ENCODE peak calls at places on chromosome 1, in six cellular contexts. J is mammary epithelial cell, G is WTC11, C is AG04449, B is astrocyte of the spinal cord, P is lung. T is an unnamed sample.

GRCh38 chr1:44076093-44076492 is 42.5 kb upstream of the KLF17 start:
- DNase-seq in J (no peak), G (no peak), C (no peak), B (peak), P (no peak), T (no peak)

GRCh38 chr1:52520149-52520548 is 32.7 kb downstream of the TUT4 start:
- DNase-seq in J (peak), G (no peak), C (peak), B (peak), P (no peak), T (peak)

GRCh38 chr1:36355811-36356210 is 29.9 kb downstream of the STK40 start:
- DNase-seq in J (no peak), G (no peak), C (no peak), B (no peak), P (no peak), T (no peak)

GRCh38 chr1:110387048-110387748 is 3.6 kb downstream of the SLC16A4 start:
- DNase-seq in J (no peak), G (no peak), C (no peak), B (no peak), P (no peak), T (no peak)

GRCh38 chr1:18673976-18674375 is 43.3 kb downstream of the PAX7 start:
- DNase-seq in J (no peak), G (no peak), C (no peak), B (no peak), P (no peak), T (no peak)

GRCh38 chr1:60857851-60858250 is 224.5 kb upstream of the NFIA start:
- DNase-seq in J (no peak), G (no peak), C (no peak), B (no peak), P (no peak), T (no peak)

GRCh38 chr1:116737020-116737854 is 17.0 kb upstream of the CD2 start:
- DNase-seq in J (peak), G (peak), C (no peak), B (peak), P (no peak), T (peak)

GRCh38 chr1:25922633-25923567 is 16.7 kb upstream of the STMN1 start:
- DNase-seq in J (no peak), G (peak), C (no peak), B (peak), P (peak), T (no peak)

GRCh38 chr1:55474168-55474786 is 259.1 kb upstream of the USP24 start:
- DNase-seq in J (peak), G (no peak), C (no peak), B (peak), P (no peak), T (no peak)

GRCh38 chr1:94522304-94522703 is 19.3 kb downstream of the F3 start:
- DNase-seq in J (peak), G (no peak), C (no peak), B (peak), P (no peak), T (no peak)
- TF ChIP-seq CTCF in J (peak), G (no peak), C (peak), B (peak), P (no peak), T (peak)

DNA sequence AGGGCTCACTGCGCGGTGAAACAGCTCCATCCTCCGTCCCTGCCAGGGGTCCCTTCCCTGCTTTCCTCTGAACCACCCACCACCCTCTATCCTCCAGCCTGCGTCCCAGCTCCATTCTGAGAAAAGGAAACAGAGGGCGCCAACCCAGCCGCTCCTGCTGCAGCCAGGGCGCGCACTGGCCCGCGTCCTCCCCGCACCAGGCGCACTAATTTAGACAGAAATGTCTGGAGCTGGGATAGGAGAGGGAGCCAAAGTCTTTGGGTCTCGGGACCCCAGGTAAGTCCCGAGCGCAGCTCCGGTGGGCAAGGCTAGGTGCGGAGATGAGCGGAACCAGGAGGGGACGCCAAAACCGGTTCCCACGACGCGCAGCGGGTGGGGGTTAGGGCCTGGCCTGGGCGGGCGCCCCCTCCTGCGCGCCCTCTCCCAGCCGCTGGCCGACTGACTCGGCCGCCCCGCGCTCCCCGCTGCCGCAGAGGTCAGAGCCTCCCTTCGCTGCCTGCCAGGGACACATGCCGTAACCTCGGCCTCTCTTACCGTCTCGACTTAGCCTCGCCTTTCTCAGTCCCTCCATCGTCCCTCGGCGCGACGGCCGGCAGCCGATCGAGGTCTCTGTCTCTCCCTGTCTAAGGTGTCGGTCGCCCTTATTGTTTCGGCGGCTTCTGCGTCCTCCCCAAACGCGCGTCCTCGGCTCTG is 2.0 kb downstream of the CAMK2N1 start:
- DNase-seq in J (peak), G (peak), C (no peak), B (peak), P (no peak), T (no peak)
- TF ChIP-seq CTCF in J (peak), G (no peak), C (no peak), B (peak), P (no peak), T (peak)

DNA sequence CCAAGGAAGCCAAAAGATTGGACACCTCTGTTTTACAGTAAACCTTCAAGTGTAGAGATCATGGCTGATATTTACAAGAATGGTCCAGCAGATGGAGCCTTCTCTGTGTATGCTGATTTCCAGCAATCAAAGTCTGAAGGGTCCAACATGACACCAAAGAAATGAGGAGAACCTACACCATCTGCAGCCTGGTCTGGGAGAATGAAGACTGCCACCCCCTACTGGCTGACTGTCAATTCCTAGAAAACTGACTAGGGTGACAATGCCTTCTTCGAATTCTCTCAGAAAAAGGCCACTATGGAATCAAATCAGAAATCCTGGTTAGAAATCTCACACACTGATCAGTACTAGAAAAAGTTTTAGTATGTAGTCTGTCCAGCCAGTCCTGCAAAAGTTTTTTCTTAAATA is 83.3 kb downstream of the CDC42BPA start:
- DNase-seq in J (peak), G (no peak), C (peak), B (peak), P (no peak), T (peak)
- TF ChIP-seq CTCF in J (peak), G (no peak), C (peak), B (peak), P (no peak), T (peak)

GRCh38 chr1:6181347-6181770 is 1.2 kb upstream of the CHD5 start:
- DNase-seq in J (no peak), G (peak), C (no peak), B (no peak), P (no peak), T (no peak)

GRCh38 chr1:6185635-6186382 is 5.7 kb upstream of the CHD5 start:
- DNase-seq in J (no peak), G (peak), C (no peak), B (peak), P (no peak), T (peak)

GRCh38 chr1:6184083-6184783 is 4.1 kb upstream of the CHD5 start:
- DNase-seq in J (no peak), G (no peak), C (no peak), B (no peak), P (no peak), T (no peak)

GRCh38 chr1:6185151-6185550 is 5.0 kb upstream of the CHD5 start:
- DNase-seq in J (peak), G (no peak), C (peak), B (peak), P (no peak), T (peak)

GRCh38 chr1:6183520-6183989 is 3.4 kb upstream of the CHD5 start:
- DNase-seq in J (no peak), G (no peak), C (no peak), B (no peak), P (no peak), T (peak)
- TF ChIP-seq CTCF in J (peak), G (no peak), C (no peak), B (no peak), P (no peak), T (no peak)

DNA sequence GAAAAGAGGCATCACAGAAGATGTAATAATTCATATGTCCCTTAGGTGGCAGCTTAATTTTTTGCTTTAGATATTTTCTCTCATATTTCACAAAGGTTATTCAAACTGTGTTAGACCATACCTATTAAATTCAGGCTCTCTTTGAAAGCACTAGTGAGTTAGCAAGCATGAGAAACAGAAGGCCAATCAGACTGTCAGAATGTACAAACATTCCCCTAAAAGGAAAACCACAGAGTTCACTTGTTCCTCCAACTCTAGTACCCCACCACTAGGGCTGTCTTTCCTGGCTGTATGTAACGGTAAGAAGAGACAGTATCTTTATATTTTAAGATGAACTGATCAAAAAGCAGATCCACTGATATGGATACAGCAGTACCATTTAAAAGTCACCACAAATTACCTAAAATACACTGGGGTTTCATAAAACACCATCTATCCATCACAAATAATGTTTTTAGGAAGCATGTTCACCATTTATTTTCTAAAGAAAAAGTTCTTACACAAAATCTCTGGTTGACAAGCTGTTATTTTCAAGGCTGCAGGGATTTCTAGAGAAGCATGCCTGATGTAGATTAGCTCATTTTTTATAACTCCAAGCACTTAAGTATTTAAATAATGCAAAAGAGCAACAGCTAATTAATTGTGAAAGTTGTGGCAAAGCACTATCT is 1.8 kb downstream of the ARPC5 start:
- DNase-seq in J (peak), G (no peak), C (peak), B (peak), P (no peak), T (peak)
- TF ChIP-seq CTCF in J (peak), G (no peak), C (peak), B (peak), P (peak), T (peak)

DNA sequence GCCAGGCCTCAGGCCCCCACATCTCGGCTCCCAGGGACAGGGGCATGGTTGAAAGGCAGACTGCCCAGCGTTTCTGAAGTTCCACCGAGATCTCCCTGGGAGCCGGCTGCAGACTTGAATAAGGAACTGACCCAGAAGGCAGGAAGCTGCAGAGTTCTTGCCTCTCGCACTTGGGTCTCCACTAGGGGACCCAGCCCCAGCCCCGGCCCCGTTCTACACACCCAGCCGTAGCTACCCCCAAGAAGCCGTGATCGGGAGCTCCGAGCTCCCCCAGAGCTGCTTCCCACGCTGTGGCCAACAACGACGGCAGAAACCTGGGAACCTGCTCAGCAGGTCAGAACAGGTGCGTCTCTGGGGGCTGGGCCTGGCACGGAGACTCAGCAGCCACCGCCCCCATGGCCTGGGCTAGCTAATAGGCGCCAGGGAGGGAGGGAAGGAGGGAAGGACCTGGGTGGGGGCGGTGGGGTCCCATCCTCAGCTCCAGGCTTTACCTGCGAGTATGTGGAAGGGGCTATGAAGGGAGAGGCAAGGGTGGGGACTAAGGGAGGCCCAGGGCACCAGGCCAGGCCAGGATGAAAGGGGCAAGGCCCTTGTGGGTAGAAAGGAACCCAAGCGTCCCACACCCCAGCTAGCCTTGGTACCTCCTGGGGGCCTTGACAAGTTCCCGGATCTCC is at the start of gene NECTIN4:
- DNase-seq in J (peak), G (peak), C (no peak), B (no peak), P (peak), T (no peak)
- TF ChIP-seq CTCF in J (no peak), G (no peak), C (no peak), B (no peak), P (no peak), T (no peak)

GRCh38 chr1:209168204-209168603 is 415.3 kb upstream of the CAMK1G start:
- DNase-seq in J (peak), G (no peak), C (no peak), B (peak), P (no peak), T (peak)

GRCh38 chr1:209176866-209177430 is 406.6 kb upstream of the CAMK1G start:
- DNase-seq in J (no peak), G (no peak), C (no peak), B (no peak), P (no peak), T (no peak)

GRCh38 chr1:209172286-209172685 is 411.2 kb upstream of the CAMK1G start:
- DNase-seq in J (peak), G (no peak), C (no peak), B (peak), P (no peak), T (no peak)
- TF ChIP-seq CTCF in J (no peak), G (no peak), C (no peak), B (no peak), P (no peak), T (no peak)

DNA sequence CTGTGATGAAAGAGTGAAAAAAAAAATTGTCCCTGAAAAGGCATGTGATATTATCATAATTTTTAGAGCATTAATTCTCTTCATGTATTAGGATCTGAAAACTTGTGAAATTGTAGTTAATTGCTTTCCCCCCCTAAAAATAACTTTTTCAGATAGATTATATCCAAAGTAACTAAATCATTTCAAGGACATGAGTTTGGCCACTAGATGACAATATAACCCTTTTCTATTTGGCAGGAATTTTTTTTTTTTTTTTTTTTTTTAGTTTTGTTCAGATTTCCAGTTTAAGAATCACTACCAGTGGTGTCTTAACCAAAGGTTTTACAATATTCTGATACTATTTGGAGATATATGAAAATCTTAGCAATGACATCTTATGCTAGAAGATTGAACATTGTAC is 370.8 kb downstream of the AMY1C start:
- DNase-seq in J (no peak), G (no peak), C (no peak), B (no peak), P (no peak), T (no peak)
- TF ChIP-seq CTCF in J (peak), G (no peak), C (no peak), B (no peak), P (no peak), T (no peak)

GRCh38 chr1:235367000-235367908 is at the start of gene TBCE:
- DNase-seq in J (peak), G (peak), C (peak), B (peak), P (peak), T (peak)
- TF ChIP-seq CTCF in J (peak), G (no peak), C (peak), B (peak), P (no peak), T (peak)

DNA sequence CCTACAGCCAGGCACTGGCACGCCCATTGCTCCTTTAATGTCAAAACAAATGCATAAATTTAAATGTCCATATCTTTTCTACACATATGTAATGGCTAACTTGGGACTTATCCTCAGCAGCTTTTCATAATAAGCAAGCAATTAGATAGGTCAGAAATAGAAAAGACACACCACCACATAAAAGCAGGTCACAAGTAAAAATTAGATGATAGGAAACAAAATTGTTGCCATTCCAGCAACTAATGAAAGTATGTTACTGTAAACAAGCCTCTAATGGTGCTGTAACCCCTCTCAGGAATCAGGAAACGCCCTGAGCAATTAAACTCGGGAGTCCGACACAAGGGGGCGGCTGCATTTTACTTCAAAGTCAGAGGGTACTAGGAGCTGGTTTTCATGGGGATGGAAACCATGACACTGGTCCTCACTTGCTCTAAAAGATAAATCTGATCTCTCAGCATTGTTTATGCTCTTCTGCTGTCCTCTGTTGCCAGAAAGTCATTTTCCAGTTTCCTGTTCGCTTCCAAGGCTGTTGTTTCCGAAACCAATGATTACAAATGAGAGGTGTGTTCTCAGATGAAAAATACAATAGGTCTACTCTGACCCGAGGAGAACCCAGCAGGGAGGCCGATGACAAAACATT is 93.4 kb downstream of the TGFBR3 start:
- DNase-seq in J (no peak), G (no peak), C (no peak), B (no peak), P (no peak), T (no peak)
- TF ChIP-seq CTCF in J (no peak), G (no peak), C (no peak), B (no peak), P (no peak), T (peak)

T was measured in HFFc6.